ENCODE peak calls at places on chromosomes 12 and 14, in four cellular contexts. K, G, Q and U are unnamed samples.

GRCh38 chr14:20429801-20430669 is 5.9 kb downstream of the KLHL33 start:
- DNase-seq in Q (no peak), G (no peak), K (no peak), U (peak; percentile 37)

GRCh38 chr14:47744155-47744554 is 68.8 kb upstream of the MDGA2 start:
- DNase-seq in K (no peak), Q (no peak), G (no peak), U (no peak)

GRCh38 chr12:70449074-70449757 is 83.1 kb downstream of the KCNMB4 start:
- DNase-seq in K (no peak), Q (no peak), G (no peak), U (no peak)

GRCh38 chr14:67641902-67642749 is 22.4 kb downstream of the ARG2 start:
- DNase-seq in K (no peak), Q (no peak), G (no peak), U (no peak)

GRCh38 chr14:29216774-29217232 is 450.2 kb downstream of the FOXG1 start:
- DNase-seq in G (no peak), Q (no peak), K (no peak), U (no peak)

GRCh38 chr12:33093534-33093933 is 197.0 kb upstream of the PKP2 start:
- DNase-seq in Q (no peak), K (no peak), G (no peak), U (no peak)

GRCh38 chr14:96711559-96712267 is 85.5 kb upstream of the VRK1 start:
- DNase-seq in K (no peak), G (no peak), Q (no peak), U (no peak)

GRCh38 chr12:118307069-118307954 is 65.4 kb downstream of the TAOK3 start:
- DNase-seq in G (no peak), K (no peak), Q (no peak), U (peak; percentile 10)

GRCh38 chr12:57837779-57838562 is 8.6 kb downstream of the CTDSP2 start:
- DNase-seq in G (no peak), Q (no peak), K (peak; percentile 76), U (no peak)

GRCh38 chr14:76902591-76902990 is 76.4 kb downstream of the LRRC74A start:
- DNase-seq in Q (no peak), K (no peak), G (no peak), U (no peak)

GRCh38 chr14:51534623-51535022 is 117.1 kb upstream of the FRMD6 start:
- DNase-seq in G (peak; percentile 6), Q (no peak), K (no peak), U (peak; percentile 51)

GRCh38 chr12:29157486-29157946 is 8.4 kb downstream of the FAR2 start:
- DNase-seq in Q (no peak), G (no peak), K (no peak), U (no peak)